ENCODE peak calls at places on chromosomes 12 and 14, in five cellular contexts. One of them, this sample, is unnamed.

GRCh38 chr12:108803428-108804105 is 53.8 kb downstream of the SSH1 start:
- DNase-seq in neural progenitor cell: peak; percentile 84
- DNase-seq in hepatocyte: peak; percentile 92
- DNase-seq in SK-N-SH: peak; percentile 86
- DNase-seq in HCT116: peak; percentile 69
- DNase-seq in this sample: peak; percentile 84

GRCh38 chr12:49567302-49567610 is 686 bp downstream of the MCRS1 start:
- DNase-seq in neural progenitor cell: no peak
- DNase-seq in hepatocyte: no peak
- DNase-seq in HCT116: no peak
- DNase-seq in SK-N-SH: no peak
- DNase-seq in this sample: no peak

GRCh38 chr14:70098257-70098809 is 90.4 kb downstream of the SLC8A3 start:
- DNase-seq in HCT116: no peak
- DNase-seq in SK-N-SH: no peak
- DNase-seq in neural progenitor cell: no peak
- DNase-seq in hepatocyte: peak; percentile 9
- DNase-seq in this sample: no peak

GRCh38 chr14:104867371-104868059 is 2.4 kb downstream of the CEP170B start:
- DNase-seq in SK-N-SH: no peak
- DNase-seq in HCT116: no peak
- DNase-seq in neural progenitor cell: no peak
- DNase-seq in hepatocyte: no peak
- DNase-seq in this sample: no peak

GRCh38 chr12:116096874-116097273 is 180.6 kb downstream of the MED13L start:
- DNase-seq in HCT116: no peak
- DNase-seq in hepatocyte: no peak
- DNase-seq in neural progenitor cell: no peak
- DNase-seq in SK-N-SH: no peak
- DNase-seq in this sample: no peak

GRCh38 chr14:59347915-59348314 is 117.3 kb downstream of the GPR135 start:
- DNase-seq in SK-N-SH: no peak
- DNase-seq in neural progenitor cell: no peak
- DNase-seq in hepatocyte: peak; percentile 53
- DNase-seq in HCT116: no peak
- DNase-seq in this sample: no peak

GRCh38 chr12:116456683-116457082 is 102.5 kb upstream of the MAP1LC3B2 start:
- DNase-seq in hepatocyte: no peak
- DNase-seq in HCT116: no peak
- DNase-seq in SK-N-SH: no peak
- DNase-seq in neural progenitor cell: no peak
- DNase-seq in this sample: no peak

GRCh38 chr12:95533985-95534384 is 17.3 kb downstream of the USP44 start:
- DNase-seq in HCT116: no peak
- DNase-seq in hepatocyte: no peak
- DNase-seq in SK-N-SH: no peak
- DNase-seq in neural progenitor cell: no peak
- DNase-seq in this sample: no peak

GRCh38 chr14:69242311-69243224 is 17.4 kb upstream of the GALNT16 start:
- DNase-seq in neural progenitor cell: peak; percentile 66
- DNase-seq in SK-N-SH: peak; percentile 83
- DNase-seq in hepatocyte: peak; percentile 78
- DNase-seq in HCT116: peak; percentile 39
- DNase-seq in this sample: peak; percentile 74

GRCh38 chr14:72776701-72777255 is 117.1 kb downstream of the DPF3 start:
- DNase-seq in hepatocyte: peak; percentile 74
- DNase-seq in neural progenitor cell: no peak
- DNase-seq in SK-N-SH: no peak
- DNase-seq in HCT116: no peak
- DNase-seq in this sample: no peak

GRCh38 chr12:124261885-124262284 is 33.0 kb upstream of the RFLNA start:
- DNase-seq in SK-N-SH: no peak
- DNase-seq in hepatocyte: no peak
- DNase-seq in neural progenitor cell: no peak
- DNase-seq in HCT116: no peak
- DNase-seq in this sample: no peak

GRCh38 chr12:63151898-63152700 is 1.1 kb upstream of the AVPR1A start:
- DNase-seq in hepatocyte: peak; percentile 68
- DNase-seq in neural progenitor cell: peak; percentile 88
- DNase-seq in HCT116: peak; percentile 43
- DNase-seq in SK-N-SH: peak; percentile 61
- DNase-seq in this sample: peak; percentile 7

GRCh38 chr12:30878034-30878433 is 48.5 kb upstream of the TSPAN11 start:
- DNase-seq in SK-N-SH: no peak
- DNase-seq in neural progenitor cell: no peak
- DNase-seq in hepatocyte: no peak
- DNase-seq in HCT116: no peak
- DNase-seq in this sample: no peak

GRCh38 chr12:45214739-45215418 is 1.0 kb upstream of the ANO6 start:
- DNase-seq in HCT116: no peak
- DNase-seq in hepatocyte: no peak
- DNase-seq in SK-N-SH: no peak
- DNase-seq in neural progenitor cell: no peak
- DNase-seq in this sample: no peak

GRCh38 chr12:126397071-126397571 is 1331.9 kb downstream of the AACS start:
- DNase-seq in neural progenitor cell: no peak
- DNase-seq in hepatocyte: no peak
- DNase-seq in HCT116: no peak
- DNase-seq in SK-N-SH: no peak
- DNase-seq in this sample: no peak

GRCh38 chr14:50531595-50532501 is 521 bp downstream of the MAP4K5 start:
- DNase-seq in SK-N-SH: peak; percentile 82
- DNase-seq in neural progenitor cell: peak; percentile 79
- DNase-seq in hepatocyte: peak; percentile 72
- DNase-seq in HCT116: no peak
- DNase-seq in this sample: peak; percentile 68

GRCh38 chr12:127351481-127352010 is 915.4 kb upstream of the TMEM132C start:
- DNase-seq in HCT116: no peak
- DNase-seq in hepatocyte: no peak
- DNase-seq in neural progenitor cell: no peak
- DNase-seq in SK-N-SH: no peak
- DNase-seq in this sample: no peak

GRCh38 chr12:51011960-51012359 is 14.2 kb downstream of the SLC11A2 start:
- DNase-seq in HCT116: no peak
- DNase-seq in SK-N-SH: no peak
- DNase-seq in hepatocyte: no peak
- DNase-seq in neural progenitor cell: peak; percentile 82
- DNase-seq in this sample: no peak

GRCh38 chr14:95431199-95432145 is 85.0 kb downstream of the SYNE3 start:
- DNase-seq in hepatocyte: peak; percentile 51
- DNase-seq in SK-N-SH: peak; percentile 71
- DNase-seq in HCT116: no peak
- DNase-seq in neural progenitor cell: peak; percentile 61
- DNase-seq in this sample: peak; percentile 65

GRCh38 chr12:55741978-55742377 is 944 bp upstream of the GDF11 start:
- DNase-seq in SK-N-SH: no peak
- DNase-seq in HCT116: no peak
- DNase-seq in neural progenitor cell: peak; percentile 43
- DNase-seq in hepatocyte: no peak
- DNase-seq in this sample: no peak

GRCh38 chr12:114408881-114409795 is 3.2 kb upstream of the TBX5 start:
- DNase-seq in HCT116: no peak
- DNase-seq in neural progenitor cell: peak; percentile 64
- DNase-seq in hepatocyte: no peak
- DNase-seq in SK-N-SH: no peak
- DNase-seq in this sample: no peak

GRCh38 chr12:11855993-11856374 is 206.5 kb downstream of the ETV6 start:
- DNase-seq in HCT116: no peak
- DNase-seq in SK-N-SH: no peak
- DNase-seq in neural progenitor cell: peak; percentile 50
- DNase-seq in hepatocyte: no peak
- DNase-seq in this sample: no peak

GRCh38 chr12:68367903-68368302 is 35.7 kb upstream of the MDM1 start:
- DNase-seq in neural progenitor cell: no peak
- DNase-seq in hepatocyte: no peak
- DNase-seq in HCT116: no peak
- DNase-seq in SK-N-SH: no peak
- DNase-seq in this sample: no peak

GRCh38 chr14:36671149-36671548 is 9.5 kb downstream of the PAX9 start:
- DNase-seq in SK-N-SH: no peak
- DNase-seq in hepatocyte: no peak
- DNase-seq in neural progenitor cell: no peak
- DNase-seq in HCT116: no peak
- DNase-seq in this sample: no peak

GRCh38 chr14:36676236-36676635 is 14.6 kb downstream of the PAX9 start:
- DNase-seq in HCT116: no peak
- DNase-seq in hepatocyte: no peak
- DNase-seq in SK-N-SH: no peak
- DNase-seq in neural progenitor cell: peak; percentile 59
- DNase-seq in this sample: no peak

GRCh38 chr14:36672095-36672494 is 10.4 kb downstream of the PAX9 start:
- DNase-seq in hepatocyte: no peak
- DNase-seq in HCT116: no peak
- DNase-seq in SK-N-SH: no peak
- DNase-seq in neural progenitor cell: no peak
- DNase-seq in this sample: no peak

DNA sequence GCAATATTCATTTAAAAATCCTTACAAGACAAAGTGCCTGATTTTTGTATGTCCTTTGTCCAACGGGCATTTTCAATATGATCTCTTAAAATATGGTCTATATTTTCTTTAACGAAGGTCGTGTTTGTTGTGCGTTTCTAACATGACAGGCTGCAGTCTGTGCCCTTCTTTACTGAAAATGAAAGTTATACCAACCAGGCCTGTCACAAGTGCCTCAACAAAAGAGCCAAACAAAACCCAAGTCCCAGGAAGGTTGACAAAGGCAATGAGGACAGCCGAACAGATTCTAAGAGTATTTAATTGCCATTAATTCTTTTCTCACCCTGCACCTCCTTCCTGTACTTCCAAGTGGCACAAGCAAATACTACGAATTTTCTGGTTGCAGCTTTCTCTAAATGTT is 13.9 kb downstream of the PAX9 start:
- DNase-seq in hepatocyte: no peak
- DNase-seq in neural progenitor cell: peak; percentile 54
- DNase-seq in HCT116: no peak
- DNase-seq in SK-N-SH: no peak
- DNase-seq in this sample: no peak
- H2AFZ ChIP-seq in hepatocyte: no peak overlapping the region
- H2AFZ ChIP-seq in neural progenitor cell: no peak overlapping the region
- H2AFZ ChIP-seq in HCT116: no peak overlapping the region
- H2AFZ ChIP-seq in SK-N-SH: no peak overlapping the region
- H2AFZ ChIP-seq in this sample: no peak overlapping the region

DNA sequence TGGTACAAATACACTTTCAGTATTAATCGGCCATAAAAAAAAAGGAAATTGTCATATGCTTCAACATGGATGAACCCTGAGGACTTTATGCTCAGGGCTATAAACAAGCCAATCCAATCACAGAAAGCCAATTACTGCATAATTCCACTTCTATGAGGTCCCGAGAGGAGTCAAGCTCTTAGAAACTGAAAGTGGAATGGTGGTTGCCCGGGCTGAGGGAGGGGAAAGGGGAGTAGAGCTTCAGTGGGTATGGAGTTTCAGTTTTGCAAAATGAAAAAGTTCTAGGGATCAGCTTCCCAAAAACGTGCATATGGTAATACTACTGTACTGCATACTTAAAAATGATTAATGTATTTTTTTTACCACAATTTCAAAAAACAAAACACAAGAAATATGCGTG is 52.0 kb downstream of the RNF34 start:
- DNase-seq in HCT116: no peak
- DNase-seq in hepatocyte: no peak
- DNase-seq in SK-N-SH: no peak
- DNase-seq in neural progenitor cell: no peak
- DNase-seq in this sample: no peak
- H3K27ac ChIP-seq in HCT116: no peak overlapping the region
- H3K27ac ChIP-seq in hepatocyte: peak overlapping the region; percentile 40
- H3K27ac ChIP-seq in SK-N-SH: no peak overlapping the region
- H3K27ac ChIP-seq in neural progenitor cell: no peak overlapping the region
- H3K27ac ChIP-seq in this sample: no peak overlapping the region

GRCh38 chr12:27571463-27571862 is 47.5 kb downstream of the PPFIBP1 start:
- DNase-seq in HCT116: no peak
- DNase-seq in hepatocyte: no peak
- DNase-seq in SK-N-SH: no peak
- DNase-seq in neural progenitor cell: no peak
- DNase-seq in this sample: no peak
- TF ChIP-seq EZH2phosphoT487 in HCT116: no peak
- TF ChIP-seq EZH2phosphoT487 in hepatocyte: no peak
- TF ChIP-seq EZH2phosphoT487 in SK-N-SH: no peak
- TF ChIP-seq EZH2phosphoT487 in neural progenitor cell: no peak
- TF ChIP-seq EZH2phosphoT487 in this sample: no peak

GRCh38 chr12:27142102-27142721 is 59.8 kb upstream of the C12orf71 start:
- DNase-seq in SK-N-SH: peak; percentile 58
- DNase-seq in neural progenitor cell: peak; percentile 88
- DNase-seq in HCT116: peak; percentile 60
- DNase-seq in hepatocyte: peak; percentile 89
- DNase-seq in this sample: peak; percentile 57
- H2AFZ ChIP-seq in SK-N-SH: no peak overlapping the region
- H2AFZ ChIP-seq in neural progenitor cell: no peak overlapping the region
- H2AFZ ChIP-seq in HCT116: peak overlapping the region; percentile 40
- H2AFZ ChIP-seq in hepatocyte: no peak overlapping the region
- H2AFZ ChIP-seq in this sample: no peak overlapping the region

GRCh38 chr12:5808956-5809355 is 136.1 kb downstream of the ANO2 start:
- DNase-seq in HCT116: peak; percentile 54
- DNase-seq in hepatocyte: peak; percentile 57
- DNase-seq in SK-N-SH: no peak
- DNase-seq in neural progenitor cell: no peak
- DNase-seq in this sample: no peak

GRCh38 chr12:5807090-5807414 is 138.0 kb downstream of the ANO2 start:
- DNase-seq in neural progenitor cell: no peak
- DNase-seq in SK-N-SH: no peak
- DNase-seq in HCT116: peak; percentile 63
- DNase-seq in hepatocyte: no peak
- DNase-seq in this sample: no peak

GRCh38 chr12:5806376-5807089 is 138.5 kb downstream of the ANO2 start:
- DNase-seq in hepatocyte: no peak
- DNase-seq in neural progenitor cell: no peak
- DNase-seq in SK-N-SH: no peak
- DNase-seq in HCT116: no peak
- DNase-seq in this sample: no peak

GRCh38 chr12:5809586-5809985 is 135.5 kb downstream of the ANO2 start:
- DNase-seq in neural progenitor cell: no peak
- DNase-seq in HCT116: no peak
- DNase-seq in SK-N-SH: no peak
- DNase-seq in hepatocyte: no peak
- DNase-seq in this sample: no peak

DNA sequence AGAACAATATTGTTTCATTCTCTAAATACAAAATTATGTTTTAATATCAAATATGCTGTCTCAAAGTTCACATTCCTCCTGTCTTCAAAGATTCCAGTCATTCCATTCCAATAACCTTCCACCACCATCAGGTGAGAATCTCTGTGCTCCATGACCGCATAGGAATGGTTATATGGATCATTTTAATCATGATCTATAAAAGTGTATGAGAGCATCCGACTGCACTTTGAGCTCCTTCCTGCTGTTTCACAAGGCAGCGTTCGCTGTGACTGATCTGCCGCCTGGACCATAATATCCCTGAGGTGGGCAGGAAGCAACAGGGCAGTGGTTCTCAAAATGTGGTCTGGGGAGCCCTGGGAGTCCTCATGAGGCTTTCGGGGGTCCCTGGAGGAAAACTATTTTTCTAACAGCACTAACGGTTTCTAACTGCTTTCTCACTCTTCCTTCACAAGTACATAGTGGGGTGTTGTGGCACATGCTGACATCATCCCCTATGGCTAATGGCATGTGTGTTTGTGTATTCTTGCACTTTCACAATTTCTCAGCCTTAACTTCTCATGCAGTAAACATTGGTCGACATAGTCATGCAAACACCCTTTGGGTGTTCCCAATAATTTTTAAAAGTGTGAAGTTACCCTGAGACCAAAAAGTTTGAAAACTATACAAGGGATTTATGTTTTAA is 137.4 kb downstream of the ANO2 start:
- DNase-seq in hepatocyte: no peak
- DNase-seq in SK-N-SH: no peak
- DNase-seq in neural progenitor cell: no peak
- DNase-seq in HCT116: no peak
- DNase-seq in this sample: no peak
- H3K27ac ChIP-seq in hepatocyte: peak overlapping the region; percentile 44
- H3K27ac ChIP-seq in SK-N-SH: no peak overlapping the region
- H3K27ac ChIP-seq in neural progenitor cell: no peak overlapping the region
- H3K27ac ChIP-seq in HCT116: no peak overlapping the region
- H3K27ac ChIP-seq in this sample: no peak overlapping the region

This sample was measured in OCI-LY7.